ENCODE peak calls at places on chromosomes 6 and 20, in seven cellular contexts. W is fibroblast of pulmonary artery; O is SHP77; K is Ammon's horn; X is activated CD4-positive, alpha-beta T cell treated with anti-CD3 and anti-CD28 coated beads for 48 hours; Z is fibroblast of mammary gland; Y is stimulated activated CD4-positive, alpha-beta T cell treated with anti-CD3 and anti-CD28 coated beads, Interleukin-1b, Interleukin-23, amount 100 ng/mL, for 24 hours. A is an unnamed sample.

GRCh38 chr6:167807200-167807599 is 19.5 kb upstream of the AFDN start:
- DNase-seq in Z (no peak), W (no peak), Y (no peak), K (no peak), X (no peak), O (no peak), A (no peak)

GRCh38 chr6:163634514-163635171 is 220.1 kb downstream of the QKI start:
- DNase-seq in X (no peak), K (no peak), O (peak), Z (no peak), Y (no peak), W (no peak), A (no peak)

GRCh38 chr6:69801225-69801624 is 4.4 kb upstream of the LMBRD1 start:
- DNase-seq in K (no peak), X (no peak), W (no peak), Z (no peak), O (no peak), Y (no peak), A (no peak)

GRCh38 chr6:144266091-144266649 is 19.0 kb upstream of the UTRN start:
- DNase-seq in W (peak), O (no peak), X (no peak), Z (peak), Y (no peak), K (no peak), A (no peak)

GRCh38 chr6:167825759-167826229 is 917 bp upstream of the AFDN start:
- DNase-seq in Y (no peak), W (peak), X (peak), Z (no peak), K (no peak), O (no peak), A (no peak)

GRCh38 chr6:109236140-109237081 is 141.1 kb downstream of the CEP57L1 start:
- DNase-seq in Z (no peak), X (peak), O (peak), W (no peak), K (peak), Y (no peak), A (peak)

GRCh38 chr6:163137504-163137903 is 277.0 kb upstream of the QKI start:
- DNase-seq in X (no peak), Y (no peak), W (no peak), O (no peak), K (peak), Z (no peak), A (no peak)

GRCh38 chr20:62159052-62159451 is 15.5 kb downstream of the SS18L1 start:
- DNase-seq in O (no peak), Y (no peak), X (no peak), K (no peak), W (no peak), Z (no peak), A (no peak)

GRCh38 chr20:6169251-6169650 is 46.4 kb upstream of the FERMT1 start:
- DNase-seq in K (no peak), W (peak), Y (no peak), O (peak), Z (peak), X (no peak), A (no peak)

GRCh38 chr6:124132256-124132655 is 328.6 kb downstream of the NKAIN2 start:
- DNase-seq in O (peak), W (peak), X (no peak), Y (no peak), Z (no peak), K (no peak), A (no peak)

GRCh38 chr20:61733216-61733615 is 332.5 kb downstream of the TAF4 start:
- DNase-seq in Z (no peak), W (no peak), X (no peak), Y (no peak), K (no peak), O (no peak), A (no peak)